ENCODE peak calls at places on chromosomes 2 and 18, in six cellular contexts. E is left ventricle myocardium inferior; K is CD8-positive, alpha-beta memory T cell; G is heart right ventricle; X is heart left ventricle; Z is body of pancreas. O is an unnamed sample. For H3K9me3, the result is how much of the 10 kb centered on the place peaks cover.

GRCh38 chr2:231015462-231015861 is 19.5 kb downstream of the SPATA3 start:
- DNase-seq in X (no peak), G (no peak), Z (no peak), K (no peak), E (no peak), O (no peak)

GRCh38 chr2:241358470-241358869 is 2.4 kb downstream of the FARP2 start:
- DNase-seq in K (no peak), Z (no peak), G (no peak), E (no peak), X (no peak), O (no peak)

GRCh38 chr2:100211517-100211916 is 69.1 kb upstream of the AFF3 start:
- DNase-seq in G (no peak), Z (no peak), E (no peak), X (no peak), K (no peak), O (no peak)

GRCh38 chr18:49841236-49842217 is 28.2 kb upstream of the ACAA2 start:
- DNase-seq in K (no peak), G (no peak), X (no peak), Z (no peak), E (no peak), O (no peak)

GRCh38 chr2:214630402-214631035 is 179.0 kb downstream of the BARD1 start:
- DNase-seq in Z (no peak), E (no peak), X (no peak), G (no peak), K (no peak), O (no peak)

GRCh38 chr2:104965900-104966299 is 72.0 kb upstream of the MRPS9 start:
- DNase-seq in K (no peak), Z (no peak), E (no peak), G (no peak), X (no peak), O (no peak)

GRCh38 chr2:172119089-172119488 is 16.4 kb upstream of the DLX2 start:
- DNase-seq in X (no peak), G (no peak), Z (no peak), K (no peak), E (no peak), O (no peak)

GRCh38 chr2:20225294-20226151 is 593 bp upstream of the SDC1 start:
- DNase-seq in Z (peak), E (peak), G (no peak), K (no peak), X (peak), O (peak)

GRCh38 chr2:163553601-163554000 is 182.2 kb downstream of the FIGN start:
- DNase-seq in K (no peak), G (no peak), X (no peak), Z (no peak), E (no peak), O (no peak)

GRCh38 chr2:211766689-211767088 is 771.9 kb downstream of the ERBB4 start:
- DNase-seq in G (no peak), X (no peak), E (no peak), K (no peak), Z (peak), O (peak)

GRCh38 chr2:215364157-215365155 is 52.6 kb downstream of the ATIC start:
- DNase-seq in Z (no peak), X (no peak), K (no peak), G (no peak), E (no peak), O (no peak)

GRCh38 chr2:206164261-206164862 is 4.7 kb downstream of the EEF1B2 start:
- DNase-seq in G (peak), X (no peak), Z (peak), E (no peak), K (no peak), O (no peak)

GRCh38 chr2:72183466-72183865 is 35.8 kb upstream of the CYP26B1 start:
- DNase-seq in K (no peak), G (no peak), E (no peak), X (no peak), Z (no peak), O (no peak)

GRCh38 chr2:17644997-17645715 is 104.7 kb downstream of the VSNL1 start:
- DNase-seq in X (no peak), K (no peak), E (no peak), G (no peak), Z (no peak), O (no peak)

GRCh38 chr2:234240917-234241316 is 190.4 kb downstream of the SPP2 start:
- DNase-seq in X (no peak), K (no peak), G (no peak), Z (no peak), E (no peak), O (no peak)

GRCh38 chr2:150880986-150881385 is 380.7 kb downstream of the RBM43 start:
- DNase-seq in G (no peak), X (no peak), Z (no peak), K (no peak), E (no peak), O (no peak)

GRCh38 chr2:231714639-231715498 is 6.5 kb downstream of the PTMA start:
- DNase-seq in G (peak), E (peak), K (peak), Z (peak), X (peak), O (peak)

GRCh38 chr18:54119524-54120019 is 104.9 kb downstream of the MBD2 start:
- DNase-seq in K (no peak), G (peak), E (no peak), X (no peak), Z (peak), O (no peak)

GRCh38 chr2:207239222-207239674 is 73.5 kb upstream of the KLF7 start:
- DNase-seq in E (peak), K (no peak), G (peak), X (peak), Z (peak), O (peak)

GRCh38 chr2:197079414-197079813 is 152.9 kb upstream of the PGAP1 start:
- DNase-seq in X (no peak), G (no peak), Z (no peak), E (no peak), K (no peak), O (no peak)

GRCh38 chr18:26335139-26335933 is 109.1 kb downstream of the TAF4B start:
- DNase-seq in X (no peak), Z (no peak), G (no peak), E (no peak), K (no peak), O (no peak)

GRCh38 chr18:74796928-74797576 is 199.4 kb downstream of the ZNF407 start:
- DNase-seq in E (no peak), Z (no peak), G (no peak), K (no peak), X (no peak), O (no peak)

GRCh38 chr2:231902598-231902997 is 23.6 kb downstream of the NPPC start:
- DNase-seq in E (peak), X (no peak), Z (no peak), K (no peak), G (no peak), O (peak)

GRCh38 chr18:26440644-26441043 is 107.7 kb downstream of the KCTD1 start:
- DNase-seq in K (no peak), X (no peak), E (no peak), Z (peak), G (no peak), O (no peak)

GRCh38 chr2:233489143-233489542 is 77.4 kb downstream of the USP40 start:
- DNase-seq in G (no peak), Z (no peak), E (no peak), X (no peak), K (no peak), O (no peak)

GRCh38 chr2:120763516-120763915 is 27.8 kb downstream of the GLI2 start:
- DNase-seq in Z (no peak), K (peak), E (no peak), G (no peak), X (no peak), O (peak)

GRCh38 chr2:31805688-31806087 is 205.1 kb downstream of the MEMO1 start:
- DNase-seq in X (no peak), E (no peak), Z (no peak), G (no peak), K (no peak), O (no peak)

DNA sequence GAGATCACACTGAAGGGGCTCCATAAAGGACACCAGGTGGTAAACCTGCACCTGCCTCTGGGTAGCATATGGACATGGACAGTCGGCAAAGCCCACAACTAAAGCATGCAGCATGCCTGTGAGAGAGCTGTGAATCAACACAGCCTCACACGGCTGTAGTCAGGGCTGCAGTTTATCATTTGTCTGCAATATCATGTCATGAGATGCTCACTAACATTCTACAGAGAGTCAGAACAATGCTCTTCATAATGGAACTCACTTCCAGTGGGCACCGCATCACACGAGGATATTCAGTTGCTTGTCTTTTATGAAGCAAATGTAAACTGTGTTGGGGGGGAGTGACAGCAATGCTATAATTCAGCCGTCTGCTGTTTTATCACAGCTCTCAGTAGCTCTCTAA is 406.3 kb upstream of the SOX11 start:
- DNase-seq in X (no peak), G (no peak), Z (no peak), K (no peak), E (no peak), O (no peak)
- H3K9me3 ChIP-seq in X (under half), G (under half), Z (under half), K (under half), E (under half), O (under half)

GRCh38 chr18:57715073-57715472 is 88.0 kb downstream of the ATP8B1 start:
- DNase-seq in G (no peak), K (no peak), E (no peak), X (no peak), Z (no peak), O (no peak)
- H3K9me3 ChIP-seq in G (under half), K (under half), E (under half), X (under half), Z (under half), O (under half)

DNA sequence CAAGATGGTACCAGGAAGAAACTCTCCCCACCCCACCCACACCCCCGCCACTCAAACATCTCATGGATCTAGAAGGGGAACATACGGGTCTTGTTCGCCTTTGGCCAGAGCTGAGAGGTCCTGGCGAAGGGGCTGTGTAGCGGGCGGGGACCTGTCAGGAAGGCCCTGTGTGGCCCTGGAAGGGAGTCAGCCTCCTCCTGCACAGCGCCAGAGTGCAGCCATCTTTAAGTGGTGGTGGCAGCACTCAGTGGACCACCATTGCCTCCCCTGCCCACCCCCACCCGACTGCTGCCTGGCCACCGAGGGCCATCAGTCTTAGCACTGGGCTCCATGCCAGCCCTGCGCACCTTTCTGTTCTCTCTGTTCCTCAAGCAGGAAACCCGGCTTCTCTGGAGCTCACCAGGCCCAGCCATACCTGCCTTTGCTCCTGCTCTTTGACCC is 11.6 kb upstream of the FAHD2A start:
- DNase-seq in K (no peak), X (no peak), E (no peak), Z (no peak), G (no peak), O (no peak)
- H3K9me3 ChIP-seq in K (under half), X (under half), E (under half), Z (under half), G (under half), O (under half)

GRCh38 chr18:12552884-12553242 is 105.0 kb downstream of the SPIRE1 start:
- DNase-seq in Z (no peak), E (no peak), G (no peak), K (no peak), X (no peak), O (no peak)

GRCh38 chr18:12556946-12557806 is 100.7 kb downstream of the SPIRE1 start:
- DNase-seq in G (no peak), K (no peak), E (no peak), X (no peak), Z (no peak), O (peak)

GRCh38 chr18:12559319-12559718 is 98.6 kb downstream of the SPIRE1 start:
- DNase-seq in X (no peak), Z (no peak), E (no peak), G (no peak), K (no peak), O (no peak)

GRCh38 chr18:12554796-12555388 is 103.0 kb downstream of the SPIRE1 start:
- DNase-seq in E (no peak), G (no peak), X (no peak), K (no peak), Z (no peak), O (no peak)
- H3K9me3 ChIP-seq in E (under half), G (under half), X (under half), K (under half), Z (under half), O (under half)

GRCh38 chr2:3611136-3611535 is 16.2 kb downstream of the COLEC11 start:
- DNase-seq in K (no peak), Z (no peak), X (no peak), G (no peak), E (no peak), O (peak)

GRCh38 chr2:3613524-3613905 is 18.6 kb downstream of the COLEC11 start:
- DNase-seq in G (no peak), X (no peak), E (no peak), K (no peak), Z (no peak), O (no peak)

GRCh38 chr2:3611611-3612010 is 16.7 kb downstream of the COLEC11 start:
- DNase-seq in G (no peak), K (no peak), X (no peak), Z (no peak), E (no peak), O (no peak)

GRCh38 chr2:3610415-3610814 is 15.5 kb downstream of the COLEC11 start:
- DNase-seq in K (no peak), Z (no peak), G (no peak), E (no peak), X (no peak), O (peak)

GRCh38 chr2:3612639-3613523 is 18.0 kb downstream of the COLEC11 start:
- DNase-seq in Z (no peak), E (no peak), G (no peak), X (no peak), K (no peak), O (peak)
- H3K9me3 ChIP-seq in Z (under half), E (under half), G (under half), X (under half), K (under half), O (under half)

GRCh38 chr2:123808243-123808642 is 216.8 kb upstream of the CNTNAP5 start:
- DNase-seq in Z (no peak), E (no peak), K (no peak), G (no peak), X (no peak), O (peak)
- H3K9me3 ChIP-seq in Z (under half), E (half or more), K (under half), G (under half), X (under half), O (under half)

DNA sequence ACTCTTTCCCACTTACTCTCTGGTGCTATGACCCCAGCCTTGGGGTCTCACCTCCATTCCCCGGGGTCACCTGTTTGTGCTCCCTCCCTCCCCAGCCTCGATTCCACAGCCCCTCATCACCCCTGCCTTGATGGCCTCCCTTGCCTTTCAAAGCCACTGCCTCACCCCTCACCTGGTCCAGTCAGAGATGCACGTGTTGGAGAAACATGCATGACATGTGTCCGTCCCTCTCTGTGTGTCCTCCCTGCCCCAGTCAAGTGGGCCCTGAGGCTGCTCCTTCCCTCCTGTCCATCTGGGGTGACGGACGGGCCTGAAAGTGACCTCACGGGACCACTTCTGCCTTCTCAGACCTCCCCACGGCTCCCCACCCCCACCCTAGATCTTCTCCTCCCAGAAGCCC is 82.3 kb upstream of the TWIST2 start:
- DNase-seq in X (no peak), Z (no peak), G (no peak), K (no peak), E (no peak), O (no peak)
- H3K9me3 ChIP-seq in X (under half), Z (under half), G (under half), K (under half), E (under half), O (under half)

DNA sequence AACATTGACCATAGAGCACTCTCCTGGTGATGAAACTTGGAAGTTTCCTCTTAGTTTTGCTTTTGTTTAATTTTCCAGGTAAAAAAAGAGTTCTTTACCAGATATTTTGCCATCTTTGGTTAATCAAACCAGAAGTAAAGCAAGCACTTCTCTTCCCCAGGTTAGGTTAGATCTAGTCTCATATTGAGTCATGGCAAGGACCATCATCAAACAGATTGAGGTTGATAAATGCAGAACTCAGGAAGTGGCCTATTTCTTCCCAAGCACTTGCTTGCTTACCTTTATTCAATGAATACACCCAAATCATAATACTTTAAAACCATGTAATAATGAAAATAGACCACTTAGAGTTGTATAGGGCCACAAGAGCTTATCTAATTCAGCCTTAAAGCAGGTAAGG is 23.4 kb downstream of the DNAH6 start:
- DNase-seq in X (no peak), G (no peak), K (no peak), Z (no peak), E (no peak), O (no peak)
- H3K9me3 ChIP-seq in X (under half), G (under half), K (under half), Z (under half), E (under half), O (under half)

GRCh38 chr18:79933765-79934164 is 17.7 kb downstream of the SLC66A2 start:
- DNase-seq in X (no peak), K (no peak), E (no peak), Z (peak), G (no peak), O (peak)
- H3K9me3 ChIP-seq in X (under half), K (under half), E (half or more), Z (under half), G (under half), O (under half)

GRCh38 chr2:81148323-81148722 is 843.8 kb upstream of the LRRTM1 start:
- DNase-seq in G (no peak), E (no peak), X (no peak), Z (no peak), K (no peak), O (no peak)
- H3K9me3 ChIP-seq in G (under half), E (under half), X (under half), Z (under half), K (under half), O (under half)